ENCODE peak calls at places on chromosomes 7 and 10, in six cellular contexts. S is brain microvascular endothelial cell, M is spleen, C is astrocyte, K is NB4, N is HCT116. Q is an unnamed sample.

GRCh38 chr10:131822694-131823245 is 78.0 kb upstream of the PPP2R2D start:
- DNase-seq in S (no peak), M (peak; percentile 63), C (no peak), K (no peak), N (no peak), Q (no peak)

GRCh38 chr10:125772112-125772863 is 3.3 kb downstream of the MMP21 start:
- DNase-seq in S (no peak), M (no peak), C (no peak), K (no peak), N (no peak), Q (no peak)

GRCh38 chr7:134029-134428 is 58.3 kb upstream of the FAM20C start:
- DNase-seq in S (no peak), M (no peak), C (no peak), K (no peak), N (no peak), Q (no peak)

GRCh38 chr7:111855842-111856227 is 293.5 kb upstream of the IMMP2L start:
- DNase-seq in S (peak; percentile 59), M (no peak), C (peak; percentile 4), K (peak; percentile 18), N (no peak), Q (peak; percentile 65)

GRCh38 chr7:112116894-112117293 is 89.3 kb downstream of the DOCK4 start:
- DNase-seq in S (no peak), M (no peak), C (no peak), K (no peak), N (no peak), Q (no peak)

GRCh38 chr10:27724287-27724686 is 21.3 kb downstream of the MKX start:
- DNase-seq in S (no peak), M (no peak), C (no peak), K (peak; percentile 8), N (no peak), Q (no peak)

GRCh38 chr7:44177570-44178131 is 11.6 kb downstream of the GCK start:
- DNase-seq in S (peak; percentile 28), M (no peak), C (peak; percentile 51), K (peak; percentile 46), N (no peak), Q (peak; percentile 47)

GRCh38 chr7:157392256-157393037 is 55.6 kb downstream of the DNAJB6 start:
- DNase-seq in S (no peak), M (no peak), C (no peak), K (no peak), N (no peak), Q (no peak)

GRCh38 chr10:127012769-127013152 is 107.5 kb downstream of the DOCK1 start:
- DNase-seq in S (no peak), M (no peak), C (peak; percentile 20), K (no peak), N (peak; percentile 18), Q (no peak)

GRCh38 chr7:103117016-103117415 is 31.9 kb downstream of the NAPEPLD start:
- DNase-seq in S (no peak), M (no peak), C (no peak), K (no peak), N (no peak), Q (no peak)

GRCh38 chr10:188546-188945 is 53.3 kb downstream of the ZMYND11 start:
- DNase-seq in S (no peak), M (no peak), C (peak; percentile 30), K (no peak), N (no peak), Q (peak; percentile 27)

GRCh38 chr10:103729851-103730250 is 125.5 kb downstream of the SH3PXD2A start:
- DNase-seq in S (no peak), M (no peak), C (no peak), K (no peak), N (no peak), Q (no peak)

GRCh38 chr10:111879964-111880363 is 303.6 kb downstream of the GPAM start:
- DNase-seq in S (no peak), M (no peak), C (no peak), K (no peak), N (no peak), Q (no peak)

GRCh38 chr10:47081264-47081663 is 170.0 kb downstream of the PTPN20 start:
- DNase-seq in S (no peak), M (no peak), C (no peak), K (no peak), N (no peak), Q (no peak)

GRCh38 chr7:45917064-45917463 is 4.0 kb downstream of the IGFBP3 start:
- DNase-seq in S (no peak), M (no peak), C (no peak), K (no peak), N (no peak), Q (no peak)

GRCh38 chr10:6135589-6136168 is 46.8 kb downstream of the RBM17 start:
- DNase-seq in S (no peak), M (peak; percentile 10), C (no peak), K (no peak), N (no peak), Q (no peak)

GRCh38 chr10:71974489-71975011 is 10.4 kb downstream of the CHST3 start:
- DNase-seq in S (peak; percentile 44), M (peak; percentile 61), C (peak; percentile 74), K (peak; percentile 23), N (peak; percentile 51), Q (no peak)

GRCh38 chr10:3926675-3927525 is 141.9 kb upstream of the KLF6 start:
- DNase-seq in S (peak; percentile 48), M (no peak), C (peak; percentile 72), K (no peak), N (no peak), Q (peak; percentile 96)

GRCh38 chr10:13536674-13537366 is 8.0 kb upstream of the BEND7 start:
- DNase-seq in S (peak; percentile 40), M (peak; percentile 80), C (peak; percentile 18), K (peak; percentile 54), N (peak; percentile 33), Q (peak; percentile 49)

GRCh38 chr7:101934618-101935017 is 117.2 kb downstream of the CUX1 start:
- DNase-seq in S (no peak), M (peak; percentile 16), C (no peak), K (no peak), N (no peak), Q (no peak)

GRCh38 chr10:89904755-89905154 is 203.4 kb downstream of the KIF20B start:
- DNase-seq in S (no peak), M (no peak), C (peak; percentile 60), K (no peak), N (no peak), Q (no peak)

GRCh38 chr10:1189166-1190051 is 133.2 kb downstream of the WDR37 start:
- DNase-seq in S (no peak), M (peak; percentile 27), C (no peak), K (no peak), N (no peak), Q (no peak)

DNA sequence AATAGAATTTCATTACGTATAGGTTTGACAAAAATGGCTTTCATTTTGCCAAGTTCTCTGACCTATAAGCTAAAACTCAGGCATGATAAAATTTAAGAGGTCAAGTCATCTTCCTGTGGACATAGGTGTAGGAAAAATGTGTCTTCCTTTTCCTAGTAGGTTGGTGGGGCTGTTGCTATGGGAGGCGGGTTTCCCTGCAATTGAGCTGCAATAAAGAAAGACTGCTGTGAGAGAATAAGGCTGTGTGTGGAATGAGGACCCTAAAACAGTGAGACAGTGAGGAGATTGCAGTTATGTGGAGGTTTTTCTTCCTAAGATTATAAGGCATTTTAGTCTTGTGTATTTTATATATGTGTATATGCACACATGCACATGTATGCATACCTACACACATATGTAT is 13.0 kb upstream of the SEMA3A start:
- DNase-seq in S (no peak), M (no peak), C (no peak), K (no peak), N (no peak), Q (no peak)
- H3K4me3 ChIP-seq in S (no peak overlapping the region), M (no peak overlapping the region), C (no peak overlapping the region), K (no peak overlapping the region), N (no peak overlapping the region), Q (no peak overlapping the region)

GRCh38 chr7:151518781-151519044 is 982 bp downstream of the RHEB start:
- DNase-seq in S (no peak), M (no peak), C (no peak), K (no peak), N (no peak), Q (no peak)

GRCh38 chr7:151519765-151520418 is at the start of gene RHEB:
- DNase-seq in S (peak; percentile 99), M (peak; percentile 99), C (peak; percentile 97), K (peak; percentile 100), N (peak; percentile 98), Q (peak; percentile 99)

GRCh38 chr7:151520419-151521229 is 929 bp upstream of the RHEB start:
- DNase-seq in S (no peak), M (peak; percentile 94), C (no peak), K (no peak), N (no peak), Q (no peak)

GRCh38 chr7:151517601-151518104 is 2.0 kb downstream of the RHEB start:
- DNase-seq in S (no peak), M (no peak), C (no peak), K (peak; percentile 35), N (no peak), Q (no peak)

DNA sequence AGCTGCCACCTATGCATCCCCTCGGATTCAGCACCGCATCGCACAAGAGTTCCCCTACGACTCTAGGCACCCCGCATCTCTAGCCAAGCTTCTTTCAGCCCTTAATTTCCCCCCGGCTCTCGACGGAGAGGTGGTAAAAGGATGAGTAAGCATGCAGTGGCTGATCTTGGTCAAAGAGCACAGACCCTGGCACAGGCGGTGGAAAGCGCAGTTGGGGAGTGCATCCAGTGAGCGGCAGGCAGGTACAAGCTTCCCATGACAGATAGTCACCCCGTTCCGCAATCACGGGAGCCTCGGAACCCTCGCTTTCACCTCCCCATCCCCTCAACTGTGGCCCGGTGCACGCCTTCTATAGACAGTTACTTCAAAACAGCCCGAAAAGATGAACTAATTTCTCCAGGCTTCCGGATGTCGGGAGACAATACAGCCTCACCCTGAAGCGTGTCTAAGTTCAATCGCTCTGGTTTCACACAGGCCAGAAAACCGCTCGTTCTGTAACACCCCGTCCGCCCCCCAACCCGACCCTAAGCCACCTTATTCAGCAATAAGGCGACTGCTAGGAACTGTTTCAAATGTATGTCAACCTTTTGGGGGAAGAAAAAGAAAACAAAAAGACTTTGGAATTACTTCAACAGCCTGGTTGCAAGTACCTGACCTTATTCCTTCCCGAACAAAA is 1.5 kb downstream of the RHEB start:
- DNase-seq in S (peak; percentile 29), M (peak; percentile 89), C (peak; percentile 32), K (peak; percentile 77), N (no peak), Q (peak; percentile 37)
- TF ChIP-seq CTCF in S (no peak), M (no peak), C (no peak), K (no peak), N (no peak), Q (no peak)

DNA sequence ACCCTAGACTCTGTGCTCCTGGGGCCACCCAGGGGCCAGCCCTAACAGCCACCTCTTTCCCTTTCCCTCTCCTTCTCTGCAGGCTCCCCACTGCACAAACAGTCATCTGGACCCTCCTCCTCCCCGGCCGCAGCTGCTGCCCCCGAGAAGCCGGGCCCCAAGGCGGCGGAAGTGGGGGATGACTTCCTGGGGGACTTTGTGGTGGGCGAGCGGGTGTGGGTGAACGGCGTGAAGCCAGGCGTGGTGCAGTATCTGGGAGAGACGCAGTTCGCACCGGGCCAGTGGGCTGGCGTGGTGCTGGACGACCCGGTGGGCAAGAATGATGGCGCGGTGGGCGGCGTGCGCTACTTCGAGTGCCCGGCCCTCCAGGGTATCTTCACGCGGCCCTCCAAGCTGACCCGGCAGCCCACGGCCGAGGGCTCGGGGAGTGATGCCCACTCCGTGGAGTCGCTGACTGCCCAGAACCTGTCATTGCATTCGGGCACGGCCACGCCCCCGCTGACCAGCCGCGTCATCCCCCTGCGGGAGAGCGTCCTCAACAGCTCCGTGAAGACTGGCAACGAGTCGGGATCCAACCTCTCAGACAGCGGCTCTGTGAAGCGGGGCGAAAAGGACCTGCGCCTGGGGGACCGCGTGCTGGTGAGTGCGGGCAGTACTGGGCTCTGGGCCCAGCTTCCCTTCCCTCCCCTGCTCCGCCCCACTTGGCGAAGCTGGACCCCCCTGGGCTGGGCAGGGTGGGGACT is 49.3 kb downstream of the CLIP2 start:
- DNase-seq in S (no peak), M (no peak), C (no peak), K (peak; percentile 94), N (no peak), Q (no peak)
- H3K4me3 ChIP-seq in S (no peak overlapping the region), M (no peak overlapping the region), C (no peak overlapping the region), K (peak overlapping the region; percentile 72), N (no peak overlapping the region), Q (no peak overlapping the region)

GRCh38 chr10:93039721-93040120 is 20.9 kb upstream of the CYP26C1 start:
- DNase-seq in S (peak; percentile 40), M (no peak), C (peak; percentile 6), K (peak; percentile 81), N (peak; percentile 12), Q (peak; percentile 57)
- TF ChIP-seq CTCF in S (peak; percentile 76), M (no peak), C (peak; percentile 38), K (peak; percentile 77), N (peak; percentile 57), Q (peak; percentile 68)